ENCODE peak calls at places on chromosomes 3 and 15, in eight cellular contexts. A is fibroblast of the aortic adventitia, X is fibroblast of lung, W is neural crest cell, U is AG04449, I is HFF-Myc, H is GM20000, Y is colonic mucosa. L is an unnamed sample.

GRCh38 chr15:39770748-39771689 is 11.6 kb downstream of the FSIP1 start:
- DNase-seq in A (peak), X (peak), W (no peak), U (peak), I (no peak), H (no peak), Y (no peak), L (no peak)

GRCh38 chr3:195458188-195458800 is 15.5 kb upstream of the ACAP2 start:
- DNase-seq in A (peak), X (no peak), W (no peak), U (no peak), I (no peak), H (peak), Y (no peak), L (no peak)

GRCh38 chr3:46979958-46980497 is 562 bp downstream of the NBEAL2 start:
- DNase-seq in A (no peak), X (no peak), W (no peak), U (no peak), I (no peak), H (no peak), Y (peak), L (no peak)

GRCh38 chr15:33031324-33031736 is 163.2 kb downstream of the FMN1 start:
- DNase-seq in A (peak), X (peak), W (no peak), U (no peak), I (peak), H (no peak), Y (no peak), L (no peak)

GRCh38 chr3:39933986-39934693 is 124.7 kb downstream of the MYRIP start:
- DNase-seq in A (peak), X (no peak), W (no peak), U (no peak), I (no peak), H (no peak), Y (no peak), L (no peak)

GRCh38 chr3:51875501-51875900 is at the start of gene IQCF5:
- DNase-seq in A (no peak), X (no peak), W (no peak), U (no peak), I (no peak), H (no peak), Y (no peak), L (no peak)

GRCh38 chr3:88534534-88534933 is 384.8 kb downstream of the C3orf38 start:
- DNase-seq in A (no peak), X (no peak), W (no peak), U (no peak), I (no peak), H (no peak), Y (no peak), L (no peak)

GRCh38 chr3:42822828-42823227 is 13.6 kb downstream of the ACKR2 start:
- DNase-seq in A (no peak), X (no peak), W (no peak), U (no peak), I (no peak), H (no peak), Y (peak), L (no peak)

GRCh38 chr15:70061086-70061370 is 36.7 kb downstream of the TLE3 start:
- DNase-seq in A (no peak), X (peak), W (no peak), U (no peak), I (no peak), H (no peak), Y (no peak), L (no peak)

GRCh38 chr3:197507081-197507480 is 48.7 kb downstream of the BDH1 start:
- DNase-seq in A (no peak), X (no peak), W (no peak), U (no peak), I (no peak), H (no peak), Y (no peak), L (no peak)

GRCh38 chr3:51799879-51800757 is 21.1 kb upstream of the IQCF6 start:
- DNase-seq in A (peak), X (peak), W (peak), U (peak), I (peak), H (peak), Y (peak), L (peak)

GRCh38 chr15:80891006-80891405 is 98.6 kb downstream of the MESD start:
- DNase-seq in A (peak), X (peak), W (no peak), U (no peak), I (no peak), H (no peak), Y (no peak), L (no peak)

GRCh38 chr15:76190767-76191538 is 120.3 kb downstream of the ETFA start:
- DNase-seq in A (peak), X (peak), W (peak), U (no peak), I (no peak), H (peak), Y (peak), L (no peak)

GRCh38 chr15:44435893-44436667 is 8.7 kb downstream of the CTDSPL2 start:
- DNase-seq in A (no peak), X (peak), W (no peak), U (no peak), I (no peak), H (no peak), Y (no peak), L (no peak)

GRCh38 chr15:51094606-51095569 is at the start of gene TNFAIP8L3:
- DNase-seq in A (peak), X (peak), W (peak), U (no peak), I (no peak), H (peak), Y (peak), L (no peak)

GRCh38 chr3:110881069-110881468 is 190.5 kb upstream of the NECTIN3 start:
- DNase-seq in A (peak), X (peak), W (no peak), U (no peak), I (no peak), H (peak), Y (peak), L (no peak)

GRCh38 chr3:194836676-194837075 is 151.0 kb downstream of the FAM43A start:
- DNase-seq in A (no peak), X (no peak), W (no peak), U (no peak), I (no peak), H (no peak), Y (no peak), L (no peak)

GRCh38 chr3:146970236-146970635 is 365.1 kb upstream of the PLSCR5 start:
- DNase-seq in A (no peak), X (peak), W (no peak), U (no peak), I (no peak), H (no peak), Y (no peak), L (no peak)

GRCh38 chr15:80999623-81000036 is 1.1 kb upstream of the TLNRD1 start:
- DNase-seq in A (no peak), X (no peak), W (no peak), U (no peak), I (no peak), H (peak), Y (peak), L (no peak)

GRCh38 chr3:196016485-196016884 is 65.4 kb downstream of the TFRC start:
- DNase-seq in A (peak), X (peak), W (no peak), U (peak), I (peak), H (no peak), Y (no peak), L (peak)

GRCh38 chr3:53975382-53975781 is 83.7 kb upstream of the SELENOK start:
- DNase-seq in A (no peak), X (no peak), W (no peak), U (no peak), I (no peak), H (no peak), Y (no peak), L (no peak)

GRCh38 chr15:75651810-75652543 is 4.3 kb downstream of the SNX33 start:
- DNase-seq in A (no peak), X (no peak), W (no peak), U (no peak), I (no peak), H (no peak), Y (no peak), L (no peak)

GRCh38 chr3:135784557-135784956 is 181.0 kb upstream of the PPP2R3A start:
- DNase-seq in A (no peak), X (no peak), W (no peak), U (no peak), I (no peak), H (no peak), Y (no peak), L (no peak)

GRCh38 chr3:43319794-43320193 is 33.5 kb downstream of the SNRK start:
- DNase-seq in A (no peak), X (no peak), W (no peak), U (no peak), I (no peak), H (no peak), Y (no peak), L (no peak)

GRCh38 chr3:72811551-72811950 is 36.7 kb downstream of the SHQ1 start:
- DNase-seq in A (no peak), X (no peak), W (no peak), U (no peak), I (no peak), H (no peak), Y (no peak), L (no peak)
- TF ChIP-seq CTCF in A (no peak), X (no peak), W (peak), U (no peak), I (no peak), H (no peak), Y (no peak), L (no peak)

DNA sequence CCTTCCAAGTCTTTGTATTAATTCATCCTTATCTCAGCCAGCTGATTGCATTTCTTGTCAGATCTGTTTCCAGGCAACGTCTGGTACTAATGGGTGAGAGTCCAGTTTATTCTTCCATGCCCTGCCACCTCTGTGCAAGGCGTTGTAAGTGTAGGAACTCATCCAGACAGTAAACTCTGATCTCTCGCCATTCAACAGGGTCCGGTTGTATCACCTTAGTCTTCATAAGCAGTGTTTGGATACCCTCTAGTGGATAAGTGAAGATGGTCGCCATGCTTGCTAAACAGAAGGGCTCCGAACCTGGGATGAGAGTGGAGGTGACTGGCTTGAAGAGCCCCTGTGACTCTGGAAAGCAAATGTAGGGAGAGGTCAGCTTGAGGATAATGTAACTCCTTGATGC is 51.6 kb upstream of the CMTM7 start:
- DNase-seq in A (peak), X (peak), W (peak), U (no peak), I (peak), H (peak), Y (no peak), L (no peak)
- TF ChIP-seq CTCF in A (peak), X (peak), W (peak), U (peak), I (peak), H (peak), Y (no peak), L (peak)

GRCh38 chr3:191502583-191502982 is 41.6 kb downstream of the PYDC2 start:
- DNase-seq in A (no peak), X (no peak), W (no peak), U (no peak), I (no peak), H (no peak), Y (no peak), L (no peak)
- TF ChIP-seq CTCF in A (peak), X (no peak), W (peak), U (no peak), I (no peak), H (no peak), Y (no peak), L (no peak)

GRCh38 chr3:57141719-57142118 is 23.4 kb downstream of the IL17RD start:
- DNase-seq in A (peak), X (no peak), W (no peak), U (no peak), I (no peak), H (no peak), Y (no peak), L (no peak)
- TF ChIP-seq CTCF in A (peak), X (no peak), W (no peak), U (no peak), I (no peak), H (no peak), Y (no peak), L (peak)

GRCh38 chr3:98333989-98334606 is 19.6 kb upstream of the OR5K4 start:
- DNase-seq in A (no peak), X (no peak), W (no peak), U (no peak), I (peak), H (no peak), Y (no peak), L (no peak)
- TF ChIP-seq CTCF in A (no peak), X (no peak), W (no peak), U (no peak), I (no peak), H (no peak), Y (no peak), L (peak)

GRCh38 chr15:54273928-54274327 is 295.7 kb downstream of the UNC13C start:
- DNase-seq in A (no peak), X (no peak), W (no peak), U (no peak), I (no peak), H (no peak), Y (no peak), L (no peak)
- TF ChIP-seq CTCF in A (no peak), X (no peak), W (peak), U (no peak), I (no peak), H (no peak), Y (no peak), L (no peak)

DNA sequence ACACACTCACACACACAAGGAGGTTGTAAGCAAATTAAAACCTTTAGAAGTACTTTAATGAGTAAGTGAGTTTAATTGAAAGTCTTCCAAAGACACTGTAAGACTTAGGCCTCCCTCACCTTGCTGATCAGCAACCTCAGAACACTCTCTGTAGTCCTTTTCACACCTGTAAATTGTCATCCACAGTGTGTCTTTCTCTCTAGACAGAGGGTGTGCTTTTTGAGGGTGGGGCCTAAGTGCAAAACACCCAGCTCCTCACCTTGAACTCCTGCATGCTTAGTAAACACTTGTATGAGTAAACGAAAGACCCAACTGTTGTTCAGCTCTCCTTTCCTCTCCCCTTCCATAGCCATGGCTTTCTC is 183.2 kb upstream of the IL12A start:
- DNase-seq in A (no peak), X (no peak), W (no peak), U (no peak), I (no peak), H (no peak), Y (no peak), L (no peak)
- TF ChIP-seq CTCF in A (no peak), X (no peak), W (no peak), U (no peak), I (no peak), H (no peak), Y (no peak), L (no peak)

DNA sequence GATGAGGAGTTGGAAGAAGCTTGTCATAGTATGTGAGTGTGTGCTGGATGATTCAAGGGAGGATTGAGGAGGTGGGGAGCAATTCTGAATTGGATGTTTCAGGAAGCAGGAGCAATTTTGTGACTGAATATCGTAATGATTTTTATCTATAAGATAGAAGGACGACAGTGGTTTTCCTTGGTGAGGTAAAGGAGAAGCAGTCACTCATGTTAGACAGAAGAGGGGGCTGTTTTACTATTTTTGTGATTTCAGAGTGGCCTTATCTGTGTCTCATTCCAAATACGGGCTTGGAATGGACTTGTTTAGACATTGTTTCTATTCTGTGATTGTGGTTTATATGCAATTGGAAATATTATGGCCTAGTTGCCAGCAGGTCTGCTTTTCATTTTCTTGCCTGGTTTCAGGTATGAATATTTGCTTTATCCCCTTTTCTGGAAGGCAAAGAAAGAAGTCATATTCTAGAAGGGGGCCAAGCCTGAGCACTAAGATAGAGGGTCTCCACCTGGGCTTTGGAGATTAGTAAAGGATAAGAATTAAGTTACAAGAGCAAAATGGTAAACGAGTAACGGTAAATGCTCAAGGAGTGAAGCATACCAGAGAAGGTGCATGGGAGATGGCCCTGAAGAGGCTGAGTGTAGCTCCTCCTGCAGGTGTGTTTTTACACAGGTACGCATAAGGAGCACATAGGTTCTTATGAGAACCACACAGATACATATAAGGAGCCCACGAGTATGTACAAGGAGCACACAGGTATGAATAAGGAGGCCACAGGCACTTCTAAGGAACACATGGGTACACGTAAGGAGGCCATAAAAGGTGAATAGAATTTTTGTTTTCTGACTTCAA is 124.6 kb upstream of the KCNAB1 start:
- DNase-seq in A (peak), X (peak), W (no peak), U (peak), I (peak), H (no peak), Y (no peak), L (peak)
- TF ChIP-seq CTCF in A (peak), X (peak), W (peak), U (peak), I (peak), H (peak), Y (no peak), L (peak)

GRCh38 chr15:63945838-63946298 is 100.4 kb downstream of the DAPK2 start:
- DNase-seq in A (no peak), X (peak), W (no peak), U (no peak), I (no peak), H (no peak), Y (peak), L (no peak)
- TF ChIP-seq CTCF in A (no peak), X (no peak), W (no peak), U (no peak), I (no peak), H (no peak), Y (no peak), L (no peak)

DNA sequence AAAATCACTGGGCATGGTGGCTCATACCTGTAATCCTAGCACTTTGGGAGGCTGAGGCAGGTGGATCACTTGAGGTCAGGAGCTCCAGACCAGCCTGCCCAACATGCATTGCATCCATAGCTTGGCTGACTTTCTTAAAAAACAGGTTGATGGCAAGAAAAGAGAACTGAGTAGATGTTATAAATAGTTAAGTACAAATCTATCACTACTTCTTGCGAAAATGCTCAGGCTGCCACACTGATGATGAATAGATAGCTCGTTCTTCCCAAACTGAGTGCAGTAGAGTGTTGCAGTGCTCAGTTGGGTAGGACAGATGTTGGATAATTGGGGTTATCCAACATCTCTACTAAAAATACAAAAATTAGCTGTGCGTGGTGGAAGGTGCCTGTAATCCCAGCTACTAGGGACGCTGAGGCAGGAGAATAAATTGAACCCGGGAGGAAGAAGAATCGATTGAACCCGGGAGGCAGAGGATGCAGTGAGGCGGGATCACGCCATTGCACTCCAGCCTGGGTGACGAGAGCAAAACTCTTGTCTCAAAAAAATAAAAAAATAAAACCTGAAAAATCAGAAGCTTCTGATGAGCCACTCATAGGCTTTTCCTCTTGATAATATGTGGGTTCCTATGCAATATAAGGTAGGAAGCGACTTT is 1.2 kb downstream of the BTLA start:
- DNase-seq in A (no peak), X (no peak), W (no peak), U (no peak), I (no peak), H (no peak), Y (no peak), L (no peak)
- TF ChIP-seq CTCF in A (no peak), X (no peak), W (no peak), U (no peak), I (no peak), H (no peak), Y (no peak), L (no peak)